ENCODE peak calls at places on chromosomes 4 and X, in six cellular contexts. D is A549; I is cardiac muscle cell; S is CD4-positive, alpha-beta T cell; P is breast epithelium; X is fibroblast of mammary gland. T is an unnamed sample.

GRCh38 chr4:151583188-151583587 is 174.2 kb downstream of the FHIP1A start:
- DNase-seq in S (no peak), D (no peak), I (no peak), P (no peak), X (no peak), T (no peak)

GRCh38 chrX:141278306-141278705 is 36.0 kb upstream of the SPANXC start:
- DNase-seq in I (peak; percentile 31), P (no peak), D (peak; percentile 22), S (no peak), X (peak; percentile 34), T (no peak)

GRCh38 chr4:24164054-24164453 is 274.2 kb upstream of the PPARGC1A start:
- DNase-seq in D (no peak), I (no peak), P (no peak), X (peak; percentile 10), S (no peak), T (no peak)

GRCh38 chr4:84948056-84948455 is 18.4 kb downstream of the WDFY3 start:
- DNase-seq in S (no peak), D (no peak), P (no peak), I (no peak), X (peak; percentile 24), T (no peak)

GRCh38 chr4:101597204-101597603 is 193.3 kb upstream of the BANK1 start:
- DNase-seq in I (no peak), P (no peak), S (peak; percentile 1), X (peak; percentile 10), D (no peak), T (no peak)

GRCh38 chr4:8585721-8586161 is 5.5 kb downstream of the GPR78 start:
- DNase-seq in P (no peak), S (no peak), X (no peak), D (no peak), I (no peak), T (no peak)

GRCh38 chrX:47321386-47321785 is 49.0 kb upstream of the ZNF157 start:
- DNase-seq in X (peak; percentile 70), D (peak; percentile 8), S (no peak), I (peak; percentile 64), P (peak; percentile 30), T (no peak)

GRCh38 chrX:130652824-130653578 is 250.0 kb downstream of the ENOX2 start:
- DNase-seq in I (no peak), D (no peak), P (no peak), X (no peak), S (no peak), T (no peak)

GRCh38 chr4:182918044-182918607 is 940 bp upstream of the DCTD start:
- DNase-seq in X (no peak), P (no peak), I (no peak), S (no peak), D (no peak), T (no peak)

GRCh38 chr4:94341468-94341867 is 1.2 kb downstream of the HPGDS start:
- DNase-seq in I (no peak), D (no peak), P (no peak), X (no peak), S (no peak), T (no peak)

GRCh38 chr4:53744446-53745160 is 153.3 kb upstream of the LNX1 start:
- DNase-seq in I (peak; percentile 59), X (no peak), P (no peak), D (no peak), S (no peak), T (no peak)

GRCh38 chr4:67770422-67770821 is 16.2 kb upstream of the GNRHR start:
- DNase-seq in D (no peak), I (no peak), P (no peak), X (no peak), S (no peak), T (no peak)

GRCh38 chrX:42127563-42127962 is 204.2 kb upstream of the CASK start:
- DNase-seq in S (no peak), I (no peak), P (no peak), D (no peak), X (no peak), T (no peak)

GRCh38 chr4:73895201-73896177 is 26.3 kb downstream of the CXCL1 start:
- DNase-seq in D (no peak), S (no peak), I (no peak), P (no peak), X (peak; percentile 88), T (no peak)

GRCh38 chr4:5893013-5893580 is at the start of gene CRMP1:
- DNase-seq in S (no peak), X (no peak), P (no peak), D (no peak), I (peak; percentile 72), T (no peak)

GRCh38 chr4:773214-773613 is 52.7 kb downstream of the CPLX1 start:
- DNase-seq in P (no peak), X (no peak), D (no peak), I (no peak), S (no peak), T (no peak)

GRCh38 chr4:188854451-188854850 is 715.2 kb downstream of the TRIML1 start:
- DNase-seq in P (no peak), X (peak; percentile 15), S (no peak), I (no peak), D (no peak), T (no peak)

GRCh38 chrX:24777660-24778059 is 83.9 kb downstream of the POLA1 start:
- DNase-seq in X (no peak), P (no peak), S (no peak), I (no peak), D (no peak), T (no peak)

GRCh38 chr4:46994007-46994405 is 625 bp upstream of the GABRA4 start:
- DNase-seq in P (no peak), D (no peak), S (no peak), X (no peak), I (no peak), T (no peak)

GRCh38 chr4:112077743-112078142 is 67.5 kb upstream of the FAM241A start:
- DNase-seq in S (no peak), X (no peak), P (no peak), I (no peak), D (no peak), T (no peak)

GRCh38 chr4:52421811-52422213 is 237.3 kb downstream of the USP46 start:
- DNase-seq in I (no peak), S (no peak), D (no peak), X (peak; percentile 74), P (no peak), T (no peak)

GRCh38 chrX:63275127-63275526 is 76.0 kb downstream of the SPIN4 start:
- DNase-seq in S (peak; percentile 3), X (peak; percentile 25), P (no peak), D (peak; percentile 19), I (peak; percentile 24), T (no peak)

GRCh38 chrX:42732506-42732905 is 45.5 kb downstream of the PPP1R2C start:
- DNase-seq in S (no peak), X (peak; percentile 66), I (no peak), P (peak; percentile 18), D (no peak), T (no peak)

GRCh38 chr4:151325320-151326246 is at the start of gene SH3D19:
- DNase-seq in X (peak; percentile 62), P (peak; percentile 69), D (peak; percentile 84), I (peak; percentile 64), S (no peak), T (peak; percentile 84)

GRCh38 chrX:1178580-1179057 is 33.8 kb downstream of the CRLF2 start:
- DNase-seq in I (peak; percentile 23), D (peak; percentile 62), S (no peak), P (no peak), X (peak; percentile 8), T (peak; percentile 27)

GRCh38 chr4:77662396-77662795 is 56.8 kb downstream of the CXCL13 start:
- DNase-seq in S (no peak), I (no peak), X (no peak), P (no peak), D (no peak), T (no peak)

GRCh38 chr4:85498068-85498733 is 23.3 kb downstream of the ARHGAP24 start:
- DNase-seq in D (peak; percentile 79), I (no peak), P (peak; percentile 60), S (no peak), X (peak; percentile 92), T (no peak)

GRCh38 chr4:181150173-181150572 is 1093.0 kb upstream of the TENM3 start:
- DNase-seq in S (no peak), D (no peak), I (no peak), P (no peak), X (no peak), T (no peak)

GRCh38 chr4:137610960-137611359 is 78.7 kb upstream of the PCDH18 start:
- DNase-seq in I (peak; percentile 33), X (peak; percentile 42), P (no peak), D (peak; percentile 13), S (no peak), T (no peak)

GRCh38 chr4:53490965-53491622 is 100.2 kb downstream of the LNX1 start:
- DNase-seq in X (peak; percentile 97), S (no peak), P (peak; percentile 38), I (peak; percentile 53), D (peak; percentile 69), T (no peak)

GRCh38 chr4:140641789-140642439 is 73.2 kb upstream of the UCP1 start:
- DNase-seq in P (peak; percentile 84), D (no peak), X (peak; percentile 20), S (no peak), I (no peak), T (no peak)

DNA sequence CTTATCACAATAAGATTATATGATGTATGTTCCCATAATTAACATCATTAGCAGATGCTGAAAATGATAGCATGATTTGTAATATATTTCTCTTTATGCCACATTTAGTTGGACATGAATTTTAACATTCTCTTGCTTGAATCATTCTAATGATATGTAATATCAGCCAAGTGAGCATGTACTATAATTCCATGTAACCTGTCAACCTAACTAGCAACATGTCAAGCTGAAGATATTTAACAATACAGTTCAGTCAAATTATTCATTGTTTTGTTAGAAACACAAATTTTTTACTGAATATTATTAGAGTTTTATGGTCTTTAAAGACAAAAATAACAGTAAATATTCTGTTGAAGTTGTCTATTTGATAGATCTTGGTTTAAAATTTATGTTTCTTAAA is 920.4 kb upstream of the PCDH10 start:
- DNase-seq in I (no peak), X (no peak), D (no peak), S (no peak), P (no peak), T (no peak)
- TF ChIP-seq CTCF in I (no peak), X (no peak), D (no peak), S (no peak), P (no peak), T (no peak)

DNA sequence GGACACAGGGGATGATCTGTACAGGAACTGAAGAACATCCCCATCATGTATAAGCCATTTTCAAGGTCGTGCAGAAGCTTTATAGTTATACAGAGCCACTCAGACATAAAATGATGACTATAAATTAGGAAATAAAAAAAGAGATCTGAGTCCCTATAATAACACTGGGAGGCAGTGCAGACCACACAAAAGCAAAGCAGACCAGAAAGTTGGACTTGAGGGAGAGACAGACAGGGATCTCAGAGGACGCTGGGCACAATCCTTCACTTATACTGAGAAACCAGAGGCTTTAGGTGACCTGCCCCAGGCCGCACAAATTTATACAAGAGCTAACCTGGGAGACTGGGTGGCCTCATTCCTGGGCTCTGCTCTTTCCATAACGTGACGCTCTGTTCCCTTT is 70.5 kb downstream of the HADH start:
- DNase-seq in P (no peak), D (peak; percentile 26), I (peak; percentile 23), X (peak; percentile 64), S (no peak), T (no peak)
- TF ChIP-seq CTCF in P (no peak), D (peak; percentile 25), I (peak; percentile 27), X (peak; percentile 41), S (peak; percentile 12), T (peak; percentile 64)

GRCh38 chr4:122686709-122687108 is 45.8 kb upstream of the BBS12 start:
- DNase-seq in I (no peak), X (no peak), P (no peak), D (no peak), S (no peak), T (no peak)
- TF ChIP-seq CTCF in I (no peak), X (no peak), P (no peak), D (no peak), S (no peak), T (no peak)

GRCh38 chrX:16838202-16839066 is 31.7 kb downstream of the RBBP7 start:
- DNase-seq in S (no peak), X (peak; percentile 81), D (no peak), I (peak; percentile 66), P (no peak), T (no peak)
- TF ChIP-seq CTCF in S (no peak), X (no peak), D (no peak), I (no peak), P (no peak), T (peak; percentile 17)

T was measured in osteocyte.